ENCODE peak calls at places on chromosomes 4 and X, in seven cellular contexts. E is sigmoid colon, O is left lung, V is cardiac muscle cell, G is fibroblast of mammary gland, X is ascending aorta, T is cardiac fibroblast. Q is an unnamed sample.

GRCh38 chr4:84324850-84325249 is 174.2 kb downstream of the NKX6-1 start:
- DNase-seq in E (no peak), O (no peak), V (peak; percentile 49), G (no peak), X (no peak), T (no peak), Q (no peak)

GRCh38 chr4:104490770-104491395 is 3.8 kb downstream of the CXXC4 start:
- DNase-seq in E (peak; percentile 87), O (peak; percentile 50), V (peak; percentile 93), G (peak; percentile 54), X (peak; percentile 79), T (peak; percentile 55), Q (peak; percentile 64)

GRCh38 chr4:37767546-37767945 is 58.9 kb upstream of the PGM2 start:
- DNase-seq in E (peak; percentile 73), O (peak; percentile 77), V (no peak), G (peak; percentile 59), X (peak; percentile 69), T (peak; percentile 77), Q (peak; percentile 40)

GRCh38 chr4:22679518-22679897 is 13.2 kb upstream of the GBA3 start:
- DNase-seq in E (no peak), O (no peak), V (no peak), G (no peak), X (no peak), T (peak; percentile 5), Q (no peak)

GRCh38 chr4:87230806-87231205 is 10.4 kb upstream of the KLHL8 start:
- DNase-seq in E (no peak), O (no peak), V (no peak), G (no peak), X (no peak), T (no peak), Q (no peak)

GRCh38 chrX:70504772-70505450 is 60.3 kb downstream of the DLG3 start:
- DNase-seq in E (no peak), O (no peak), V (no peak), G (no peak), X (no peak), T (no peak), Q (no peak)

GRCh38 chr4:74387790-74388189 is 22.8 kb downstream of the EREG start:
- DNase-seq in E (no peak), O (no peak), V (no peak), G (no peak), X (no peak), T (no peak), Q (no peak)

GRCh38 chrX:19811807-19812604 is 75.4 kb downstream of the SH3KBP1 start:
- DNase-seq in E (no peak), O (no peak), V (no peak), G (peak; percentile 77), X (no peak), T (peak; percentile 31), Q (peak; percentile 83)

GRCh38 chr4:182307746-182308145 is 64.5 kb downstream of the TENM3 start:
- DNase-seq in E (no peak), O (peak; percentile 51), V (no peak), G (peak; percentile 94), X (no peak), T (peak; percentile 84), Q (peak; percentile 98)
- TF ChIP-seq CTCF in E (no peak), O (no peak), V (no peak), G (no peak), X (no peak), T (no peak), Q (no peak)

GRCh38 chr4:182808673-182809416 is 108.3 kb downstream of the DCTD start:
- DNase-seq in E (no peak), O (no peak), V (no peak), G (no peak), X (no peak), T (no peak), Q (no peak)
- H3K4me3 ChIP-seq in E (no peak overlapping the region), O (no peak overlapping the region), V (no peak overlapping the region), G (no peak overlapping the region), X (no peak overlapping the region), T (no peak overlapping the region), Q (no peak overlapping the region)

GRCh38 chr4:173381610-173382009 is 10.9 kb downstream of the SAP30 start:
- DNase-seq in E (no peak), O (no peak), V (no peak), G (no peak), X (no peak), T (peak; percentile 50), Q (no peak)
- TF ChIP-seq CTCF in E (no peak), O (no peak), V (no peak), G (no peak), X (no peak), T (no peak), Q (no peak)

GRCh38 chr4:185138161-185138560 is 4.9 kb upstream of the SLC25A4 start:
- DNase-seq in E (no peak), O (no peak), V (no peak), G (no peak), X (no peak), T (no peak), Q (no peak)
- H3K4me3 ChIP-seq in E (no peak overlapping the region), O (no peak overlapping the region), V (no peak overlapping the region), G (no peak overlapping the region), X (no peak overlapping the region), T (no peak overlapping the region), Q (no peak overlapping the region)

GRCh38 chr4:10090467-10091250 is 25.9 kb downstream of the WDR1 start:
- DNase-seq in E (no peak), O (no peak), V (no peak), G (no peak), X (no peak), T (no peak), Q (no peak)

GRCh38 chr4:10091531-10092181 is 24.9 kb downstream of the WDR1 start:
- DNase-seq in E (no peak), O (no peak), V (no peak), G (no peak), X (no peak), T (no peak), Q (no peak)

GRCh38 chr4:10088135-10089010 is 28.2 kb downstream of the WDR1 start:
- DNase-seq in E (no peak), O (no peak), V (no peak), G (no peak), X (no peak), T (no peak), Q (no peak)

GRCh38 chr4:10087152-10087791 is 29.3 kb downstream of the WDR1 start:
- DNase-seq in E (peak; percentile 60), O (peak; percentile 24), V (no peak), G (no peak), X (no peak), T (no peak), Q (no peak)

DNA sequence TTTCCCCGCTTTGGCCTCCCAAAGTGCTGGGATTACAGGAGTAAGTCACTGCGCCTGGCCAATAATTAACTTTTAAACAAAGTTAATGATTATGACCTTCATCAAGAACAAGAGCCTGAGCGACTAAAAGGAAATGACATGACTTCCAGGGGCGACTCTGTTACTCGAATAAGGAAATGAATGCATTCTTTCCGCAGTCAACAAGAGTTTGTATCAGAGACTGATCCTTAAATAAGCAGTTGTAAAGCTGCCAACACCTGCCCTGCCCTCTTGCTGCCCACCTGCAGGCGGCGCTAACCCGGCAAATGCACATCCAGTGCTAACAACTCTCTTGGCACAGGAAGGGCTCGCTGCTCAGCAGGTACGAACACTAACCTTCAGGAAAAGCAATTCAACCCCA is 27.3 kb downstream of the WDR1 start:
- DNase-seq in E (no peak), O (no peak), V (no peak), G (no peak), X (no peak), T (no peak), Q (no peak)
- TF ChIP-seq CTCF in E (no peak), O (peak; percentile 51), V (peak; percentile 38), G (peak; percentile 40), X (no peak), T (peak; percentile 44), Q (peak; percentile 47)

DNA sequence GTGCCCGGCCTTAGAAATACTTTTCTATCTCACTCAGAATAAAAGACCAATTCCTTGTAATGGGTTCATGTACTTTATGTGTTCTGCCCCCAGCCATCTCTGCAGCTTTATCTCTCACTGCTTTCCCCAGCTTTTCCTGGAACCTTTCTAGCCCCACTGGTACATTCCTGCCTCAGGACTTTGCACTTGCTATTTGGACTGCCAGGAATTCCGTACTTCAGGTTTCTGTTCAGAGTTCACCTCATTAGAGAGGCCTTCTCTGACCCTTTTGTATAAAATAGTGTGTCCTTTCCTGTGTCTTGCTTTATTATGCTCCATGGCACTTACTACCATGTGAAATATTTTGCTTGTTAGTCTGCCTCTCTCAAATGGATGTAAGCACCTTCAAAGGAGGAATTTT is 112.5 kb downstream of the PDLIM5 start:
- DNase-seq in E (no peak), O (no peak), V (no peak), G (no peak), X (no peak), T (no peak), Q (no peak)
- H3K4me3 ChIP-seq in E (no peak overlapping the region), O (no peak overlapping the region), V (no peak overlapping the region), G (no peak overlapping the region), X (no peak overlapping the region), T (no peak overlapping the region), Q (no peak overlapping the region)

DNA sequence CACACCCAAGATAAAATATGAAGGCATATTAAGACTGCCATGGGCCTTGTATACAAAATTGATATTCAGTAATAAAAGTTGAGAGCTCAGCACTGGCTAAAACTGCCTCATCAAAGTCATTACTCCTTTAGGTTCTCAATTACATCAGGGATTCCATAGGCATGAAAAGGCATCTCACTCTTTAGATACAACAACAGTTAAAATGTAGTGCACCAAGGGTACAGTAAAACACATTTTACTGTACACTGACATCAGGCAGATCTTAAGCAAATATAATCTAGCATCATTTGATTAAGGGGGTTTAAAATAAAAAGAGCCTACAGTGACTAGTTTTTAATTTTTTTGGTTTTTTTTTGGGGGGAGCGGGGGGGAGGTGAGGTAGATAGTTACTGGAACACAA is 107.6 kb downstream of the PPP3CA start:
- DNase-seq in E (no peak), O (no peak), V (no peak), G (no peak), X (no peak), T (no peak), Q (no peak)
- TF ChIP-seq CTCF in E (no peak), O (no peak), V (no peak), G (no peak), X (no peak), T (no peak), Q (no peak)

DNA sequence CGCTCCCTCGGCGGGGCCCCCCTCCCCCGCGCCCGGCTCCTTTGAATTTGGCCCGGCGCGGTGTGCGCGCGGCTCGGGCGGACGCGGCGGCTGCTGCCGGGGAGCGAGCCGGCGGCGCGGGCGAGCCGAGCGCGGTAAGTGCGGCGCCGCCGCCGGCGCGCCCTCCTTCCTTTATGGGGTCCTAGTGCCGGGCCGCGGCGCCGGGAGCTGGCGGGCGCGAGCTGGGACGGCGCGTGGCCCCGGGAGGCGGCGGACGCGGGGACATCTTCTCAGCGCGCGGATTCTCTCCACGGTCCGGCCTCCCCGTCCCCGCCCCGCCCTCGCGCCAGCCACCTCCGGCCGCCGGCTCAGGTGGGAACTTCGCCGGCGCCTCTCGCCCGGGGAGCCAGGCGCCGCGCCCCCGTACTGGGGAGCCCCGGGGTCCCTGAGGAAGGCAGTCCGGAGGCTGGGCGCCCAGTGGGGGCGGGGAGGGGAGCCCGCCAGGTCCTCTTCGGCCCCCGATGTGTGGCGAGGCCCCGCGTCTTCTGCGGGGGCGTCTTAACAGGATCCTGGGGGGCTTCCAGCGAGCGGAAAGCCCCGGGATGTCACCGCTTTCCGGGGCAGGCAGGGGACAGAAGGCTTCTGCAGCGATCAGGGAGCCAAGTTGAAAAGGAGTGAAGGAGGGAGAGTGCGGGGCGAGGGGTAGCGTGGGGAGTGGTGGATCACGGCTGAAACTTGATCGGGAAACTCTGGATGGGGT is 98.4 kb upstream of the TENM3 start:
- DNase-seq in E (no peak), O (no peak), V (peak; percentile 64), G (peak; percentile 14), X (no peak), T (no peak), Q (peak; percentile 6)
- H3K4me3 ChIP-seq in E (peak overlapping the region; percentile 84), O (peak overlapping the region; percentile 48), V (peak overlapping the region; percentile 90), G (peak overlapping the region; percentile 76), X (peak overlapping the region; percentile 72), T (peak overlapping the region; percentile 55), Q (peak overlapping the region; percentile 80)